ENCODE peak calls at places on chromosomes 16 and 17, in five cellular contexts. L is K562, B is IMR-90, U is heart left ventricle, S is HCT116. T is an unnamed sample. For H3K36me3, the result is how much of the 10 kb centered on the place peaks cover.

GRCh38 chr17:57940653-57941329 is 14.4 kb downstream of the CUEDC1 start:
- ATAC-seq in L (no peak), B (no peak), U (peak), S (peak), T (peak)

GRCh38 chr17:32504166-32504990 is 17.6 kb downstream of the CDK5R1 start:
- ATAC-seq in L (no peak), B (peak), U (peak), S (peak), T (no peak)

GRCh38 chr17:46128453-46128852 is 64.8 kb downstream of the KANSL1 start:
- ATAC-seq in L (no peak), B (no peak), U (peak), S (no peak), T (no peak)

GRCh38 chr16:11949527-11949926 is 7.7 kb upstream of the NPIPB2 start:
- ATAC-seq in L (peak), B (peak), U (peak), S (peak), T (peak)

GRCh38 chr17:78053777-78054468 is 74.6 kb downstream of the TMC6 start:
- ATAC-seq in L (no peak), B (no peak), U (no peak), S (no peak), T (no peak)

GRCh38 chr17:79102214-79102613 is 27.6 kb downstream of the ENGASE start:
- ATAC-seq in L (no peak), B (no peak), U (no peak), S (no peak), T (no peak)

GRCh38 chr17:44549736-44550135 is 7.5 kb upstream of the FZD2 start:
- ATAC-seq in L (no peak), B (no peak), U (no peak), S (no peak), T (no peak)

GRCh38 chr16:30761427-30761927 is 385 bp downstream of the CFAP119 start:
- ATAC-seq in L (peak), B (peak), U (peak), S (peak), T (peak)

GRCh38 chr17:48738803-48739526 is 10.4 kb upstream of the HOXB13 start:
- ATAC-seq in L (peak), B (no peak), U (no peak), S (no peak), T (no peak)

GRCh38 chr17:74182041-74182783 is 21.3 kb upstream of the RPL38 start:
- ATAC-seq in L (no peak), B (no peak), U (no peak), S (no peak), T (no peak)

GRCh38 chr17:34503804-34504203 is 75.6 kb upstream of the TMEM132E start:
- ATAC-seq in L (no peak), B (no peak), U (peak), S (no peak), T (no peak)

GRCh38 chr17:9022553-9023388 is 1.5 kb downstream of the NTN1 start:
- ATAC-seq in L (no peak), B (no peak), U (no peak), S (no peak), T (peak)

GRCh38 chr17:67422887-67423286 is 45.8 kb downstream of the PITPNC1 start:
- ATAC-seq in L (no peak), B (no peak), U (no peak), S (no peak), T (no peak)

GRCh38 chr17:78815696-78816095 is 24.9 kb downstream of the USP36 start:
- ATAC-seq in L (no peak), B (no peak), U (no peak), S (peak), T (no peak)

GRCh38 chr16:4426021-4426684 is 485 bp downstream of the DNAJA3 start:
- ATAC-seq in L (peak), B (peak), U (peak), S (peak), T (peak)

GRCh38 chr17:74760404-74761105 is 12.1 kb downstream of the NHERF1 start:
- ATAC-seq in L (peak), B (peak), U (peak), S (no peak), T (no peak)

GRCh38 chr17:46043606-46044005 is 44.6 kb downstream of the STH start:
- ATAC-seq in L (no peak), B (no peak), U (no peak), S (no peak), T (no peak)

GRCh38 chr17:62870581-62870964 is 62.5 kb upstream of the MARCHF10 start:
- ATAC-seq in L (no peak), B (peak), U (no peak), S (no peak), T (no peak)

GRCh38 chr17:72429066-72429638 is 308.3 kb downstream of the SOX9 start:
- ATAC-seq in L (no peak), B (no peak), U (no peak), S (no peak), T (no peak)

GRCh38 chr16:56145369-56145768 is 45.9 kb upstream of the GNAO1 start:
- ATAC-seq in L (no peak), B (no peak), U (no peak), S (no peak), T (no peak)

GRCh38 chr17:10875411-10875810 is 37.5 kb upstream of the PIRT start:
- ATAC-seq in L (no peak), B (no peak), U (no peak), S (no peak), T (no peak)

GRCh38 chr16:12543700-12544476 is 259.8 kb downstream of the CPPED1 start:
- ATAC-seq in L (no peak), B (no peak), U (no peak), S (no peak), T (no peak)

GRCh38 chr16:4795828-4796572 is 831 bp downstream of the SMIM22 start:
- ATAC-seq in L (no peak), B (no peak), U (no peak), S (no peak), T (no peak)

GRCh38 chr16:81632392-81633146 is 146.5 kb upstream of the PLCG2 start:
- ATAC-seq in L (peak), B (peak), U (no peak), S (peak), T (no peak)

GRCh38 chr17:49638818-49639217 is 39.1 kb downstream of the SPOP start:
- ATAC-seq in L (no peak), B (no peak), U (peak), S (no peak), T (no peak)

GRCh38 chr16:20859699-20860098 is 40.5 kb downstream of the DCUN1D3 start:
- ATAC-seq in L (no peak), B (no peak), U (peak), S (no peak), T (no peak)

GRCh38 chr17:39625198-39625769 is 1.5 kb upstream of the PPP1R1B start:
- ATAC-seq in L (no peak), B (no peak), U (no peak), S (no peak), T (no peak)

GRCh38 chr16:9260665-9261064 is 169.2 kb downstream of the HAPSTR1 start:
- ATAC-seq in L (no peak), B (no peak), U (peak), S (no peak), T (no peak)

GRCh38 chr16:9257843-9258242 is 166.4 kb downstream of the HAPSTR1 start:
- ATAC-seq in L (no peak), B (no peak), U (no peak), S (no peak), T (no peak)

GRCh38 chr16:9256196-9256595 is 164.8 kb downstream of the HAPSTR1 start:
- ATAC-seq in L (peak), B (no peak), U (no peak), S (peak), T (no peak)

GRCh38 chr16:9259914-9260608 is 168.6 kb downstream of the HAPSTR1 start:
- ATAC-seq in L (no peak), B (no peak), U (no peak), S (no peak), T (no peak)

GRCh38 chr16:9258423-9259051 is 167.1 kb downstream of the HAPSTR1 start:
- ATAC-seq in L (peak), B (no peak), U (peak), S (peak), T (no peak)
- TF ChIP-seq CTCF in L (peak), B (peak), U (peak), S (peak), T (peak)

DNA sequence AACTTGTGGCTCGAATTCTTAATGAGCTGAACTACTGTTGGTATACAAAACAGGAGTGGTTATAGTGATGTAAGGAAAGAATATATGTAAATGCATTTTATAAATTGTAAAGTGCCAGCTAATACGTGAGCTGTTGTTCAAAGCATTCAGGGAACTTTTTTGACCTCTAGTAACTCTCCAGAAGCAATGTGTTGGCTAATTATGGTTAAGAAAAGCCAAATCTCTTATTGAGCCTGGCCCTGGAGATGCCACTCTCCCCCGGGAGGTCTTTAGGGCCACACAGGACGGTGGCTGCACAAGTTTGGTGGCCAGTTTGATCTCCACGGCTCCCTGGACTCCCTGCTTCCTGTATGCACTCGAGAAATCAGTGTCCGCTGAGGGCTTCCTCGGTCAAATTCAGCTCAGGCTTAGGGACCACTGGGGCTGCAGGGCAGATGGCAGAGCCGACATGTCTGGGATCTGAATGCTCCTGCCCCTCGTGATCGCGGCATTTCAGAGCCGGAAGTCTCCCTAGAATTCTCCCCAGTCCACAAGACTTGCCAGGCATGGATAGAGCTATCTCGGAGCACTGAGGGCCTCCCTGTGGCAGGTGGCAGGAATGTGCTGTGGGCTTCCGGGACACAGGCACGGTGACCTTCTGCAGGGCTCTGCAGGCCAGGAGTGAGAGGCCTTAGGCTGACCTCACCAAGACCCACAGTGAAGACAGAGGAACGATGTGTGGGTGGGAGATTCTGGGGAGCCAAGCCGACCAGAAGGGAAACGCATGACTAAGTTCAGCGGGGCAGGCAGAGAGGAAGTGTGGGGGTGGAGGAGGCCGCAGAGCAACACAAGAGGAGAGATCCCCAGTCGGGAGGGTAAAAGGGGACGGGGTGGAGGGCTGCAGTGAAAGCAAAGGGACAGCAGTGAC is 18.6 kb upstream of the PITPNM3 start:
- ATAC-seq in L (peak), B (peak), U (peak), S (peak), T (peak)
- H3K36me3 ChIP-seq in L (under half), B (under half), U (under half), S (under half), T (under half)

GRCh38 chr16:86046901-86047300 is 147.9 kb downstream of the IRF8 start:
- ATAC-seq in L (no peak), B (no peak), U (no peak), S (no peak), T (no peak)

GRCh38 chr16:86044241-86044671 is 145.3 kb downstream of the IRF8 start:
- ATAC-seq in L (peak), B (peak), U (no peak), S (peak), T (no peak)

GRCh38 chr16:86045601-86045971 is 146.6 kb downstream of the IRF8 start:
- ATAC-seq in L (no peak), B (no peak), U (no peak), S (no peak), T (no peak)

GRCh38 chr16:86044881-86045600 is 146.1 kb downstream of the IRF8 start:
- ATAC-seq in L (no peak), B (no peak), U (no peak), S (no peak), T (no peak)

GRCh38 chr16:86046026-86046713 is 147.2 kb downstream of the IRF8 start:
- ATAC-seq in L (no peak), B (no peak), U (no peak), S (no peak), T (no peak)
- TF ChIP-seq POLR2A in L (no peak), B (no peak), U (no peak), S (no peak), T (no peak)

GRCh38 chr16:743794-744500 is 3.1 kb upstream of the CIAO3 start:
- ATAC-seq in L (no peak), B (no peak), U (no peak), S (no peak), T (no peak)

GRCh38 chr16:740459-740763 is 386 bp downstream of the CIAO3 start:
- ATAC-seq in L (peak), B (peak), U (peak), S (peak), T (peak)

GRCh38 chr16:741986-742629 is 1.3 kb upstream of the CIAO3 start:
- ATAC-seq in L (no peak), B (no peak), U (no peak), S (no peak), T (no peak)

GRCh38 chr16:739560-740458 is 988 bp downstream of the CIAO3 start:
- ATAC-seq in L (peak), B (no peak), U (no peak), S (peak), T (no peak)

GRCh38 chr16:740764-741505 is at the start of gene CIAO3:
- ATAC-seq in L (peak), B (peak), U (peak), S (peak), T (peak)
- TF ChIP-seq CTCF in L (peak), B (peak), U (peak), S (peak), T (peak)

DNA sequence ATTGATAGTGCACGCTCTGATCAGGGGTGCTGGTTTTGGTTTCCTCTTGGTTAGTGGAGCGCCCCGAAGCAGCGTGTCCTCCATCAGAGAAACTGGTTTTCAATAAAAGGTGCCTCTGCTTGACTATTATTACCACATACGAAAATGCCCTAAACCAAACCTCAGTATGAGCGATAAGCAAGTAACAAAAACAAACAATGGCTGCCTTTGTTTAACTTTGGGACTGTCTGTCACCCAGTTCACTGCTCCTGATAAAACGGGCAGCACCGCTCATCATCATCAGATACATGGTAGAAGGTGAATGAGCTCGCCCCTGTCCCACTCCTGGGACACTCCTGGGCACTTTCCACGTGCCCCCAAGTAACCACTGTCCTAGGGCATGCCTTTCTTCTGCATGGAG is 24.0 kb downstream of the DUSP14 start:
- ATAC-seq in L (no peak), B (no peak), U (no peak), S (no peak), T (no peak)
- H3K36me3 ChIP-seq in L (half or more), B (under half), U (half or more), S (under half), T (half or more)

DNA sequence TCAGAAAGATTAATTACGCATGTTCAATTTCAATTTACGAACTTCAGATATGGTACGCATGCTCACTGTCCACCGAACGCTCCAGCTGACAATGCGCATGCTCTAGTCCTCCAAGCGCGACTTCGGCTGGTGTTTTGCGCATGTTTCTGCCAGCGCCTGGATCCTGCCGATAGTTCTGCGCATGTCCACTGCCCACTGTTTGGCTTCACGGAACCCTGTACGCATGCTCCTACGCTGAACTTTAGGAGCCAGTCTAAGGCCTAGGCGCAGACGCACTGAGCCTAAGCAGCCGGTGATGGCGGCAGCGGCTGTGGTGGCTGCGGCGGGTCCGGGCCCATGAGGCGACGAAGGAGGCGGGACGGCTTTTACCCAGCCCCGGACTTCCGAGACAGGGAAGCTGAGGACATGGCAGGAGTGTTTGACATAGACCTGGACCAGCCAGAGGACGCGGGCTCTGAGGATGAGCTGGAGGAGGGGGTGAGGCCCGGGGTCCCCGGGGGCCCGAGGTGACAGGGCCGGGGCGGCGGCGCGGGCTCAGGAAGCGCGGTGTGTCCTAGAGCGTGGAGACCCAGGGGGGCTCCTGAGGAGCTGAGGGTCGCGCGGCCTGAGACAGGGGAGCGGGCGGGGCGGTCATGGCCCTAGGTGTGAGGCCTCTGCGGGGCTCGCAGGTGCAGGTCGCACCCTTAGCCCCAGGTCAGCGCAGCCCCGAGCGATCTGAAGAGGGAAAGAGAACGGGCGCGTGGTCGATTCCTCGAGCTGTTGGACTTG is at the start of the genes RPS6KB1 and TUBD1:
- ATAC-seq in L (peak), B (peak), U (peak), S (peak), T (peak)
- TF ChIP-seq POLR2A in L (peak), B (peak), U (no peak), S (peak), T (peak)

GRCh38 chr17:54887787-54888186 is 12.9 kb upstream of the TOM1L1 start:
- ATAC-seq in L (no peak), B (no peak), U (no peak), S (no peak), T (no peak)

GRCh38 chr17:54888254-54888653 is 12.4 kb upstream of the TOM1L1 start:
- ATAC-seq in L (no peak), B (no peak), U (no peak), S (no peak), T (no peak)

GRCh38 chr17:54892360-54892759 is 8.3 kb upstream of the TOM1L1 start:
- ATAC-seq in L (no peak), B (no peak), U (no peak), S (no peak), T (no peak)

GRCh38 chr17:54888981-54889380 is 11.7 kb upstream of the TOM1L1 start:
- ATAC-seq in L (no peak), B (no peak), U (no peak), S (no peak), T (no peak)

DNA sequence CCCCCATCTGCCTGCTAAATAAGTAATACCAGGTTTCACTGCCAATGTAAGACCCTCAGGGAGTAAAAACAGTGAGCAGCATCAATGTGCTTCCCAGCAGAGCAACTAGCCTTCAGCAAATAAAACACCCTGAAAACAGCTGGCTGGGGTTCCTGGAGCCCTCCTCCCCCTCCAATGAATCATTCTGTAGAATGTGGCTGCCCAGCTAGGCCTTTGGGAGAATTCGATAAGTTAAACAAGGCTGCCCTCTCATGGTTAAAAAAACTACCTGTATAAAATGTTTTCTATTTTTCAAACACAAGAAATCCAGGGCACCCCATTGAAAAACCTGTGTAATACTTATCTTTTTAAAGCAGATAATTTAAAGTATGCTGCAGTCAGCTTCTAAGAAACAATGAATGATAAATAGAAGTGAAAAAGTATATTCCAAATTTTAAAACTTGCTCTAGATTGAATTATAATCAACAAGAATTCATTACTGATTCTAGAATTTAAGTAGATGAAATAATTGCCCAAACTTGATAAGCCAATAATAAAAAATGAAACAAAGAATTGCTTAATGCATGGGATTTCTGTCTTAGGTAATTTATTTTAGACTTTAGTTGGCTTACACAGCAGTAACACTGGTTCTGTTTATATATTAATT is 9.4 kb upstream of the TOM1L1 start:
- ATAC-seq in L (peak), B (peak), U (peak), S (peak), T (no peak)
- TF ChIP-seq CTCF in L (peak), B (peak), U (no peak), S (peak), T (no peak)

GRCh38 chr16:67865318-67865717 is 7.5 kb upstream of the EDC4 start:
- ATAC-seq in L (peak), B (peak), U (no peak), S (peak), T (no peak)
- H3K36me3 ChIP-seq in L (half or more), B (under half), U (half or more), S (under half), T (under half)

GRCh38 chr16:401468-402348 is at the start of gene DECR2:
- ATAC-seq in L (peak), B (peak), U (peak), S (peak), T (peak)
- TF ChIP-seq POLR2A in L (peak), B (peak), U (no peak), S (peak), T (peak)

T was measured in gastroesophageal sphincter.